ENCODE peak calls at places on chromosomes 12 and 14, in five cellular contexts. W, K, S, V and O are unnamed samples.

GRCh38 chr12:92827836-92828431 is 101.2 kb downstream of the EEA1 start:
- DNase-seq in S (peak; percentile 34), W (no peak), K (peak; percentile 49), V (no peak), O (no peak)

GRCh38 chr14:32597771-32598170 is 268.7 kb downstream of the AKAP6 start:
- DNase-seq in S (no peak), K (no peak), V (no peak), W (no peak), O (no peak)

GRCh38 chr12:105164068-105164467 is 56.5 kb downstream of the WASHC4 start:
- DNase-seq in K (no peak), W (no peak), V (no peak), S (peak; percentile 39), O (no peak)

GRCh38 chr12:70367268-70368141 is 1.4 kb downstream of the KCNMB4 start:
- DNase-seq in K (peak; percentile 32), V (no peak), S (peak; percentile 15), W (no peak), O (no peak)

GRCh38 chr12:99043319-99043914 is 398.3 kb downstream of the APAF1 start:
- DNase-seq in W (peak; percentile 74), V (no peak), K (peak; percentile 77), S (peak; percentile 50), O (peak; percentile 77)

GRCh38 chr12:61538951-61539350 is 721.3 kb upstream of the USP15 start:
- DNase-seq in K (no peak), S (no peak), W (no peak), V (no peak), O (no peak)

GRCh38 chr12:100986595-100987547 is 192.3 kb downstream of the ANO4 start:
- DNase-seq in S (peak; percentile 81), W (no peak), V (no peak), K (peak; percentile 44), O (no peak)

GRCh38 chr14:74670726-74671125 is 42.2 kb downstream of the AREL1 start:
- DNase-seq in K (peak; percentile 63), V (no peak), W (no peak), S (peak; percentile 86), O (no peak)

GRCh38 chr12:54329756-54330155 is 4.8 kb downstream of the COPZ1 start:
- DNase-seq in K (no peak), W (no peak), S (peak; percentile 46), V (no peak), O (no peak)

GRCh38 chr14:94337274-94337673 is 14.1 kb upstream of the SERPINA6 start:
- DNase-seq in K (peak; percentile 48), S (peak; percentile 32), W (no peak), V (no peak), O (no peak)

GRCh38 chr12:56315256-56315625 is 547 bp downstream of the CNPY2 start:
- DNase-seq in K (peak; percentile 10), W (peak; percentile 69), V (no peak), S (peak; percentile 14), O (no peak)

GRCh38 chr12:56315626-56316473 is at the start of gene CNPY2:
- DNase-seq in S (peak; percentile 98), K (peak; percentile 98), V (peak; percentile 85), W (peak; percentile 98), O (peak; percentile 98)

GRCh38 chr12:56321027-56321426 is 5.2 kb upstream of the CNPY2 start:
- DNase-seq in K (no peak), V (no peak), S (no peak), W (no peak), O (no peak)

GRCh38 chr12:56317675-56318074 is 1.9 kb upstream of the CNPY2 start:
- DNase-seq in V (no peak), K (no peak), S (no peak), W (peak; percentile 10), O (no peak)
- TF ChIP-seq CTCF in V (no peak), K (no peak), S (no peak), W (no peak), O (no peak)

GRCh38 chr14:106491851-106492250 is 965.5 kb downstream of the TMEM121 start:
- DNase-seq in S (no peak), V (no peak), W (no peak), K (no peak), O (no peak)
- TF ChIP-seq CTCF in S (no peak), V (no peak), W (no peak), K (peak; percentile 22), O (peak; percentile 26)

GRCh38 chr12:108712925-108713203 is 18.5 kb downstream of the CORO1C start:
- DNase-seq in K (no peak), V (no peak), S (no peak), W (no peak), O (no peak)

GRCh38 chr12:108712164-108712924 is 19.0 kb downstream of the CORO1C start:
- DNase-seq in W (no peak), V (no peak), K (no peak), S (no peak), O (no peak)

GRCh38 chr12:108714866-108715265 is 16.5 kb downstream of the CORO1C start:
- DNase-seq in K (no peak), S (no peak), V (no peak), W (no peak), O (no peak)

GRCh38 chr12:108713471-108713870 is 17.8 kb downstream of the CORO1C start:
- DNase-seq in W (no peak), K (no peak), S (no peak), V (no peak), O (no peak)

DNA sequence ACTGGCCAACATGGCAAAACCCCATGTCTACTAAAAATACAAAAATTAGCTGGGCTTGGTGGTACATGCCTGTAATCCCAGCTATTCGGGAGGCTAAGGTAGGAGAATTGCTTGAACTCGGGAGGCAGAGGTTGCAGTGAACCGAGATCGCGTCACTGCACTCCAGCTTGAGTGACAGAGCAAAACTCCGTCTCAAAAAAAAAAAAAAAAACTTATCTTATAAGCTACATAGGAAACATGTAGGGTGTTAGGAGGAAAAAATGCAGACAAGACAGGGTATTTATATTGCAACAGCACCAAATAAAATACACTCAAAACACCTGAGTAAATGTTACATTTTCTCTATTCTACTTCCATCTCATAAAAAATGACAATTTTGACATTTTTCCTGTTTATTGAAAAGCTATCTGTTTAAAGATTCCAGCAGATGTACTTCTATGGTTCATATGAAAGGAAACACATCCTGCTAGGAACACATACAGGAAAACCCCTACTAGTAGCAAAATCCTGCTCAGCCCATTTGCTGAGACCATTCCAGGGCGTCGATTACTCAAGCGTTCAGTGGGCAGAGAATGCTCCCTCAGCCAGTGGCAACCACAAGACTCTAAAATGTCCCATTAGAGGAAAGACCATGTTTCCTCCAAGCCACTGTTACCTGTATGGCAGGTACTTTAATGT is 19.7 kb downstream of the CORO1C start:
- DNase-seq in K (no peak), W (no peak), S (no peak), V (no peak), O (no peak)
- TF ChIP-seq CTCF in K (no peak), W (no peak), S (no peak), V (no peak), O (no peak)

GRCh38 chr12:67352682-67353081 is 83.5 kb downstream of the CAND1 start:
- DNase-seq in V (no peak), W (no peak), S (no peak), K (no peak), O (no peak)

GRCh38 chr12:67355428-67356385 is 86.5 kb downstream of the CAND1 start:
- DNase-seq in K (peak; percentile 78), W (no peak), S (peak; percentile 65), V (no peak), O (no peak)

GRCh38 chr12:67354322-67354721 is 85.2 kb downstream of the CAND1 start:
- DNase-seq in S (peak; percentile 62), W (no peak), K (no peak), V (no peak), O (no peak)

GRCh38 chr12:67356400-67356799 is 87.2 kb downstream of the CAND1 start:
- DNase-seq in W (no peak), K (no peak), V (no peak), S (no peak), O (no peak)

GRCh38 chr12:67354966-67355365 is 85.8 kb downstream of the CAND1 start:
- DNase-seq in V (no peak), W (no peak), S (peak; percentile 63), K (no peak), O (no peak)
- TF ChIP-seq CTCF in V (no peak), W (no peak), S (no peak), K (no peak), O (no peak)

GRCh38 chr12:65169311-65170244 is at the start of gene LEMD3:
- DNase-seq in V (peak; percentile 87), S (peak; percentile 90), W (peak; percentile 98), K (peak; percentile 89), O (peak; percentile 98)
- TF ChIP-seq CTCF in V (no peak), S (no peak), W (no peak), K (peak; percentile 4), O (no peak)

DNA sequence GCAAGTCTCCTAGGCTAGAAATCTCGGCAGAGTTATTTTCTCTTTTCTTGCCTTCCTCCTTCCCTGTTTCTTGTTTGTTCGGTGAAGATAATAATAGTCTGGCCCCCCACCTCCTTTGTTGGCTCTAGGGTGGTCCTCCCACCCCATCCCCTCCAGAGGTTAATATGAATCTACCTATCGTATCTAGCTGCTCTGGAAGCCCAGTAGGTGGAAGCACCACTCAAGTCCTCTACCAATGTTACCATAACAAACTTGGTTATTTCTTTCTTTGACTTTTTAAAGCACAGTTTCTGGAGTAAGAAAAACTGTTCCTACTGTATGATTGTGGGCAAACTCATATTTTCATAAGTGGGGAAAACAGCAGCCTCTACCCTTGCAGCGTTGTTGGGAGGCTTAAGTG is 19.7 kb upstream of the GRIP1 start:
- DNase-seq in W (no peak), K (no peak), V (no peak), S (no peak), O (no peak)
- TF ChIP-seq CTCF in W (no peak), K (no peak), V (no peak), S (no peak), O (no peak)